ENCODE peak calls at places on chromosomes 16 and 17, in six cellular contexts. One of them, this sample, is unnamed.

GRCh38 chr16:4005281-4005680 is 111.0 kb downstream of the ADCY9 start:
- DNase-seq in PC-3: no peak
- DNase-seq in transverse colon: no peak
- DNase-seq in effector memory CD4-positive, alpha-beta T cell: no peak
- DNase-seq in fibroblast of mammary gland: no peak
- DNase-seq in GM23248: no peak
- DNase-seq in this sample: no peak

GRCh38 chr16:56753410-56753809 is 23.5 kb downstream of the NUP93 start:
- DNase-seq in PC-3: peak; percentile 26
- DNase-seq in transverse colon: no peak
- DNase-seq in effector memory CD4-positive, alpha-beta T cell: no peak
- DNase-seq in fibroblast of mammary gland: peak; percentile 52
- DNase-seq in GM23248: peak; percentile 78
- DNase-seq in this sample: no peak

GRCh38 chr17:67157732-67158639 is 87.0 kb downstream of the HELZ start:
- DNase-seq in PC-3: peak; percentile 60
- DNase-seq in transverse colon: no peak
- DNase-seq in effector memory CD4-positive, alpha-beta T cell: no peak
- DNase-seq in fibroblast of mammary gland: peak; percentile 69
- DNase-seq in GM23248: peak; percentile 67
- DNase-seq in this sample: no peak

GRCh38 chr16:49021136-49021535 is 260.5 kb downstream of the CBLN1 start:
- DNase-seq in PC-3: peak; percentile 59
- DNase-seq in transverse colon: no peak
- DNase-seq in effector memory CD4-positive, alpha-beta T cell: no peak
- DNase-seq in fibroblast of mammary gland: peak; percentile 96
- DNase-seq in GM23248: peak; percentile 14
- DNase-seq in this sample: no peak

GRCh38 chr16:24035127-24035842 is 199.5 kb downstream of the PRKCB start:
- DNase-seq in PC-3: no peak
- DNase-seq in transverse colon: peak; percentile 15
- DNase-seq in effector memory CD4-positive, alpha-beta T cell: peak; percentile 37
- DNase-seq in fibroblast of mammary gland: no peak
- DNase-seq in GM23248: no peak
- DNase-seq in this sample: no peak

GRCh38 chr16:30725465-30725792 is 22.8 kb upstream of the PHKG2 start:
- DNase-seq in PC-3: no peak
- DNase-seq in transverse colon: no peak
- DNase-seq in effector memory CD4-positive, alpha-beta T cell: no peak
- DNase-seq in fibroblast of mammary gland: no peak
- DNase-seq in GM23248: no peak
- DNase-seq in this sample: no peak

GRCh38 chr16:88732172-88732960 is 26.1 kb downstream of the CTU2 start:
- DNase-seq in PC-3: no peak
- DNase-seq in transverse colon: no peak
- DNase-seq in effector memory CD4-positive, alpha-beta T cell: no peak
- DNase-seq in fibroblast of mammary gland: no peak
- DNase-seq in GM23248: no peak
- DNase-seq in this sample: no peak

GRCh38 chr17:5640726-5641125 is 56.4 kb upstream of the NLRP1 start:
- DNase-seq in PC-3: no peak
- DNase-seq in transverse colon: no peak
- DNase-seq in effector memory CD4-positive, alpha-beta T cell: no peak
- DNase-seq in fibroblast of mammary gland: no peak
- DNase-seq in GM23248: no peak
- DNase-seq in this sample: no peak

GRCh38 chr17:16106161-16106891 is 106.7 kb downstream of the TTC19 start:
- DNase-seq in PC-3: no peak
- DNase-seq in transverse colon: no peak
- DNase-seq in effector memory CD4-positive, alpha-beta T cell: no peak
- DNase-seq in fibroblast of mammary gland: peak; percentile 89
- DNase-seq in GM23248: peak; percentile 57
- DNase-seq in this sample: peak; percentile 30

GRCh38 chr17:36002631-36003030 is 1.3 kb upstream of the CCL15 start:
- DNase-seq in PC-3: no peak
- DNase-seq in transverse colon: no peak
- DNase-seq in effector memory CD4-positive, alpha-beta T cell: no peak
- DNase-seq in fibroblast of mammary gland: no peak
- DNase-seq in GM23248: no peak
- DNase-seq in this sample: no peak

GRCh38 chr17:74190154-74190553 is 13.3 kb upstream of the RPL38 start:
- DNase-seq in PC-3: peak; percentile 50
- DNase-seq in transverse colon: no peak
- DNase-seq in effector memory CD4-positive, alpha-beta T cell: no peak
- DNase-seq in fibroblast of mammary gland: peak; percentile 71
- DNase-seq in GM23248: peak; percentile 68
- DNase-seq in this sample: no peak

GRCh38 chr16:47833771-47834170 is 322.0 kb downstream of the ABCC12 start:
- DNase-seq in PC-3: no peak
- DNase-seq in transverse colon: no peak
- DNase-seq in effector memory CD4-positive, alpha-beta T cell: no peak
- DNase-seq in fibroblast of mammary gland: no peak
- DNase-seq in GM23248: no peak
- DNase-seq in this sample: no peak

GRCh38 chr17:67746704-67747571 is 29.2 kb downstream of the NOL11 start:
- DNase-seq in PC-3: no peak
- DNase-seq in transverse colon: peak; percentile 70
- DNase-seq in effector memory CD4-positive, alpha-beta T cell: no peak
- DNase-seq in fibroblast of mammary gland: no peak
- DNase-seq in GM23248: no peak
- DNase-seq in this sample: no peak

GRCh38 chr16:5008311-5008731 is 25.4 kb downstream of the NAGPA start:
- DNase-seq in PC-3: no peak
- DNase-seq in transverse colon: no peak
- DNase-seq in effector memory CD4-positive, alpha-beta T cell: no peak
- DNase-seq in fibroblast of mammary gland: no peak
- DNase-seq in GM23248: no peak
- DNase-seq in this sample: no peak

GRCh38 chr17:66747561-66748275 is 87.2 kb upstream of the CACNG5 start:
- DNase-seq in PC-3: peak; percentile 84
- DNase-seq in transverse colon: no peak
- DNase-seq in effector memory CD4-positive, alpha-beta T cell: no peak
- DNase-seq in fibroblast of mammary gland: peak; percentile 95
- DNase-seq in GM23248: peak; percentile 94
- DNase-seq in this sample: peak; percentile 31

GRCh38 chr16:30186782-30187555 is 3.6 kb downstream of the CORO1A start:
- DNase-seq in PC-3: peak; percentile 55
- DNase-seq in transverse colon: peak; percentile 88
- DNase-seq in effector memory CD4-positive, alpha-beta T cell: peak; percentile 72
- DNase-seq in fibroblast of mammary gland: peak; percentile 34
- DNase-seq in GM23248: peak; percentile 58
- DNase-seq in this sample: no peak

GRCh38 chr17:28385037-28385797 is 13.7 kb downstream of the SARM1 start:
- DNase-seq in PC-3: peak; percentile 34
- DNase-seq in transverse colon: peak; percentile 42
- DNase-seq in effector memory CD4-positive, alpha-beta T cell: no peak
- DNase-seq in fibroblast of mammary gland: no peak
- DNase-seq in GM23248: no peak
- DNase-seq in this sample: no peak

GRCh38 chr16:27945233-27945975 is 118.1 kb downstream of the GSG1L start:
- DNase-seq in PC-3: no peak
- DNase-seq in transverse colon: no peak
- DNase-seq in effector memory CD4-positive, alpha-beta T cell: no peak
- DNase-seq in fibroblast of mammary gland: no peak
- DNase-seq in GM23248: no peak
- DNase-seq in this sample: no peak

GRCh38 chr17:67602974-67603373 is 114.8 kb upstream of the NOL11 start:
- DNase-seq in PC-3: peak; percentile 75
- DNase-seq in transverse colon: peak; percentile 22
- DNase-seq in effector memory CD4-positive, alpha-beta T cell: peak; percentile 3
- DNase-seq in fibroblast of mammary gland: peak; percentile 65
- DNase-seq in GM23248: peak; percentile 63
- DNase-seq in this sample: no peak

GRCh38 chr17:80175411-80175810 is 5.6 kb downstream of the CARD14 start:
- DNase-seq in PC-3: no peak
- DNase-seq in transverse colon: no peak
- DNase-seq in effector memory CD4-positive, alpha-beta T cell: no peak
- DNase-seq in fibroblast of mammary gland: peak; percentile 30
- DNase-seq in GM23248: peak; percentile 23
- DNase-seq in this sample: no peak

GRCh38 chr16:82506734-82507133 is 120.0 kb upstream of the CDH13 start:
- DNase-seq in PC-3: no peak
- DNase-seq in transverse colon: no peak
- DNase-seq in effector memory CD4-positive, alpha-beta T cell: no peak
- DNase-seq in fibroblast of mammary gland: no peak
- DNase-seq in GM23248: peak; percentile 14
- DNase-seq in this sample: no peak

GRCh38 chr16:68607443-68607842 is 37.7 kb upstream of the CDH3 start:
- DNase-seq in PC-3: no peak
- DNase-seq in transverse colon: no peak
- DNase-seq in effector memory CD4-positive, alpha-beta T cell: no peak
- DNase-seq in fibroblast of mammary gland: no peak
- DNase-seq in GM23248: no peak
- DNase-seq in this sample: no peak

GRCh38 chr17:247767-248166 is 66.3 kb upstream of the DOC2B start:
- DNase-seq in PC-3: no peak
- DNase-seq in transverse colon: peak; percentile 7
- DNase-seq in effector memory CD4-positive, alpha-beta T cell: no peak
- DNase-seq in fibroblast of mammary gland: no peak
- DNase-seq in GM23248: no peak
- DNase-seq in this sample: no peak

GRCh38 chr17:48756816-48757215 is 28.3 kb upstream of the HOXB13 start:
- DNase-seq in PC-3: peak; percentile 43
- DNase-seq in transverse colon: no peak
- DNase-seq in effector memory CD4-positive, alpha-beta T cell: no peak
- DNase-seq in fibroblast of mammary gland: no peak
- DNase-seq in GM23248: no peak
- DNase-seq in this sample: peak; percentile 96

GRCh38 chr16:73034374-73034773 is 13.6 kb downstream of the ZFHX3 start:
- DNase-seq in PC-3: no peak
- DNase-seq in transverse colon: no peak
- DNase-seq in effector memory CD4-positive, alpha-beta T cell: no peak
- DNase-seq in fibroblast of mammary gland: no peak
- DNase-seq in GM23248: no peak
- DNase-seq in this sample: no peak
- H3K4me3 ChIP-seq in PC-3: no peak overlapping the region
- H3K4me3 ChIP-seq in transverse colon: no peak overlapping the region
- H3K4me3 ChIP-seq in effector memory CD4-positive, alpha-beta T cell: no peak overlapping the region
- H3K4me3 ChIP-seq in fibroblast of mammary gland: no peak overlapping the region
- H3K4me3 ChIP-seq in GM23248: no peak overlapping the region
- H3K4me3 ChIP-seq in this sample: no peak overlapping the region

GRCh38 chr17:45190503-45191282 is 29.0 kb downstream of the HEXIM2 start:
- DNase-seq in PC-3: no peak
- DNase-seq in transverse colon: no peak
- DNase-seq in effector memory CD4-positive, alpha-beta T cell: no peak
- DNase-seq in fibroblast of mammary gland: no peak
- DNase-seq in GM23248: no peak
- DNase-seq in this sample: no peak
- H3K4me3 ChIP-seq in PC-3: no peak overlapping the region
- H3K4me3 ChIP-seq in transverse colon: no peak overlapping the region
- H3K4me3 ChIP-seq in effector memory CD4-positive, alpha-beta T cell: no peak overlapping the region
- H3K4me3 ChIP-seq in fibroblast of mammary gland: no peak overlapping the region
- H3K4me3 ChIP-seq in GM23248: no peak overlapping the region
- H3K4me3 ChIP-seq in this sample: no peak overlapping the region

DNA sequence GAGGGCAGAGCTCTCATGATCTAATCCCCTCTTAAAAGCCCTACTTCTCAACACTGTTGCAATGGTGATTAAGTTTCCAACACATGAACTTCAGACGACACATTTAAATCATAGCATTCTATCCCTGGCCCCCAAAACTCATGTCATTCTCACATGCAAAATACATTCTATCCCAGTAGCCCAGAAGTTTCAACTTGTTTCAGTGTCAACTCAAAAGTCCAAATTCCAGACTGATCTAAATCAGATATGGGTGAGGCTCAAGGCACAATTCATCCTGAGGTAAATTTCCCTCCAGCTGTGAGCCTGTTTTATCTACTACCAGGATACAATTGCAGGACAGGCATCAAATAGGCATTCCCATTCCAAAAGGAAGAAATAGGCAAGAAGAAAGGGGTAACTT is 25.2 kb downstream of the LYRM1 start:
- DNase-seq in PC-3: no peak
- DNase-seq in transverse colon: no peak
- DNase-seq in effector memory CD4-positive, alpha-beta T cell: no peak
- DNase-seq in fibroblast of mammary gland: no peak
- DNase-seq in GM23248: no peak
- DNase-seq in this sample: no peak
- H3K4me3 ChIP-seq in PC-3: no peak overlapping the region
- H3K4me3 ChIP-seq in transverse colon: no peak overlapping the region
- H3K4me3 ChIP-seq in effector memory CD4-positive, alpha-beta T cell: no peak overlapping the region
- H3K4me3 ChIP-seq in fibroblast of mammary gland: no peak overlapping the region
- H3K4me3 ChIP-seq in GM23248: no peak overlapping the region
- H3K4me3 ChIP-seq in this sample: no peak overlapping the region

GRCh38 chr17:64008346-64008745 is 10.2 kb downstream of the PRR29 start:
- DNase-seq in PC-3: no peak
- DNase-seq in transverse colon: no peak
- DNase-seq in effector memory CD4-positive, alpha-beta T cell: no peak
- DNase-seq in fibroblast of mammary gland: no peak
- DNase-seq in GM23248: no peak
- DNase-seq in this sample: no peak

GRCh38 chr17:64004903-64005733 is 7.0 kb downstream of the PRR29 start:
- DNase-seq in PC-3: no peak
- DNase-seq in transverse colon: no peak
- DNase-seq in effector memory CD4-positive, alpha-beta T cell: no peak
- DNase-seq in fibroblast of mammary gland: no peak
- DNase-seq in GM23248: no peak
- DNase-seq in this sample: no peak

GRCh38 chr17:64005734-64006167 is 7.6 kb downstream of the PRR29 start:
- DNase-seq in PC-3: peak; percentile 92
- DNase-seq in transverse colon: peak; percentile 33
- DNase-seq in effector memory CD4-positive, alpha-beta T cell: no peak
- DNase-seq in fibroblast of mammary gland: no peak
- DNase-seq in GM23248: peak; percentile 30
- DNase-seq in this sample: peak; percentile 51

GRCh38 chr17:64007838-64008282 is 9.7 kb downstream of the PRR29 start:
- DNase-seq in PC-3: no peak
- DNase-seq in transverse colon: no peak
- DNase-seq in effector memory CD4-positive, alpha-beta T cell: no peak
- DNase-seq in fibroblast of mammary gland: no peak
- DNase-seq in GM23248: no peak
- DNase-seq in this sample: no peak

GRCh38 chr17:64006361-64007088 is 8.4 kb downstream of the PRR29 start:
- DNase-seq in PC-3: no peak
- DNase-seq in transverse colon: no peak
- DNase-seq in effector memory CD4-positive, alpha-beta T cell: no peak
- DNase-seq in fibroblast of mammary gland: peak; percentile 39
- DNase-seq in GM23248: no peak
- DNase-seq in this sample: no peak
- H3K4me3 ChIP-seq in PC-3: no peak overlapping the region
- H3K4me3 ChIP-seq in transverse colon: no peak overlapping the region
- H3K4me3 ChIP-seq in effector memory CD4-positive, alpha-beta T cell: no peak overlapping the region
- H3K4me3 ChIP-seq in fibroblast of mammary gland: no peak overlapping the region
- H3K4me3 ChIP-seq in GM23248: no peak overlapping the region
- H3K4me3 ChIP-seq in this sample: no peak overlapping the region

DNA sequence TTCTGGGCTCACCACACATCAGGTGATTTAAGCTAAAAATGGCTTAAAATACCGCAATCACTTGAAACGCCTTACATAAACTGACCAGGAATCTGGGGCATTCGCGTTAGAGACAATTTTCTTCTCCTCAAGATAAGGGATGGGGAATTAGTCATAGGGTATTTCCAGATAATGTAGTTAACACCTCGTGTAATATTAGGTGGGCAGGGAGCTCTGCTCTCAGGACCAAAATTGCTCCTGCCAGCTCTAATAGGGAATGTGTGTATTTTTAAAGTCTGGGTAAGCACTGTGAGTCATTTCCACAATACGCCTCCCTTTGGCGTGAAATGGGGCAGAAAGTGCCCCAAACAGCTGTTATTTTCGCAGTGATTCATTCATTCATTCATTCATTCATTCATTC is 408.6 kb downstream of the MAF start:
- DNase-seq in PC-3: no peak
- DNase-seq in transverse colon: no peak
- DNase-seq in effector memory CD4-positive, alpha-beta T cell: no peak
- DNase-seq in fibroblast of mammary gland: no peak
- DNase-seq in GM23248: no peak
- DNase-seq in this sample: no peak
- H3K4me3 ChIP-seq in PC-3: no peak overlapping the region
- H3K4me3 ChIP-seq in transverse colon: no peak overlapping the region
- H3K4me3 ChIP-seq in effector memory CD4-positive, alpha-beta T cell: no peak overlapping the region
- H3K4me3 ChIP-seq in fibroblast of mammary gland: no peak overlapping the region
- H3K4me3 ChIP-seq in GM23248: no peak overlapping the region
- H3K4me3 ChIP-seq in this sample: no peak overlapping the region

GRCh38 chr17:76074390-76075363 is at the start of gene GALR2:
- DNase-seq in PC-3: no peak
- DNase-seq in transverse colon: no peak
- DNase-seq in effector memory CD4-positive, alpha-beta T cell: no peak
- DNase-seq in fibroblast of mammary gland: no peak
- DNase-seq in GM23248: no peak
- DNase-seq in this sample: no peak
- H3K4me3 ChIP-seq in PC-3: peak within 1 kb of the TSS; percentile 35
- H3K4me3 ChIP-seq in transverse colon: peak within 1 kb of the TSS; percentile 27
- H3K4me3 ChIP-seq in effector memory CD4-positive, alpha-beta T cell: peak within 1 kb of the TSS; percentile 6
- H3K4me3 ChIP-seq in fibroblast of mammary gland: no peak within 1 kb of the TSS
- H3K4me3 ChIP-seq in GM23248: no peak within 1 kb of the TSS
- H3K4me3 ChIP-seq in this sample: no peak within 1 kb of the TSS